ENCODE peak calls at places on chromosomes 16 and 17, in nine cellular contexts. One of them, this sample, is unnamed.

GRCh38 chr16:83615553-83615952 is 192.2 kb upstream of the HSBP1 start:
- DNase-seq in tibial artery: no peak
- DNase-seq in body of pancreas: no peak
- DNase-seq in heart right ventricle: no peak
- DNase-seq in ovary: no peak
- DNase-seq in endothelial cell: no peak
- DNase-seq in CD4-positive, alpha-beta T cell: no peak
- DNase-seq in brain microvascular endothelial cell: no peak
- DNase-seq in cardiac muscle cell: peak
- DNase-seq in this sample: no peak

GRCh38 chr17:17088104-17088485 is 45.8 kb downstream of the MPRIP start:
- DNase-seq in tibial artery: peak
- DNase-seq in body of pancreas: no peak
- DNase-seq in heart right ventricle: no peak
- DNase-seq in ovary: no peak
- DNase-seq in endothelial cell: no peak
- DNase-seq in CD4-positive, alpha-beta T cell: no peak
- DNase-seq in brain microvascular endothelial cell: no peak
- DNase-seq in cardiac muscle cell: no peak
- DNase-seq in this sample: no peak

GRCh38 chr16:65740716-65741115 is 618.9 kb upstream of the CDH11 start:
- DNase-seq in tibial artery: no peak
- DNase-seq in body of pancreas: no peak
- DNase-seq in heart right ventricle: no peak
- DNase-seq in ovary: no peak
- DNase-seq in endothelial cell: no peak
- DNase-seq in CD4-positive, alpha-beta T cell: no peak
- DNase-seq in brain microvascular endothelial cell: no peak
- DNase-seq in cardiac muscle cell: peak
- DNase-seq in this sample: no peak

GRCh38 chr16:87541004-87541881 is 48.4 kb upstream of the ZCCHC14 start:
- DNase-seq in tibial artery: peak
- DNase-seq in body of pancreas: no peak
- DNase-seq in heart right ventricle: peak
- DNase-seq in ovary: peak
- DNase-seq in endothelial cell: no peak
- DNase-seq in CD4-positive, alpha-beta T cell: no peak
- DNase-seq in brain microvascular endothelial cell: peak
- DNase-seq in cardiac muscle cell: peak
- DNase-seq in this sample: no peak

GRCh38 chr17:64084086-64084939 is 45.6 kb downstream of the ERN1 start:
- DNase-seq in tibial artery: no peak
- DNase-seq in body of pancreas: peak
- DNase-seq in heart right ventricle: no peak
- DNase-seq in ovary: no peak
- DNase-seq in endothelial cell: no peak
- DNase-seq in CD4-positive, alpha-beta T cell: no peak
- DNase-seq in brain microvascular endothelial cell: no peak
- DNase-seq in cardiac muscle cell: peak
- DNase-seq in this sample: no peak

GRCh38 chr17:40091691-40092397 is 8.5 kb downstream of the NR1D1 start:
- DNase-seq in tibial artery: peak
- DNase-seq in body of pancreas: peak
- DNase-seq in heart right ventricle: no peak
- DNase-seq in ovary: peak
- DNase-seq in endothelial cell: no peak
- DNase-seq in CD4-positive, alpha-beta T cell: no peak
- DNase-seq in brain microvascular endothelial cell: no peak
- DNase-seq in cardiac muscle cell: no peak
- DNase-seq in this sample: no peak

GRCh38 chr17:32283745-32284207 is 18.1 kb downstream of the RHBDL3 start:
- DNase-seq in tibial artery: no peak
- DNase-seq in body of pancreas: no peak
- DNase-seq in heart right ventricle: no peak
- DNase-seq in ovary: no peak
- DNase-seq in endothelial cell: no peak
- DNase-seq in CD4-positive, alpha-beta T cell: no peak
- DNase-seq in brain microvascular endothelial cell: peak
- DNase-seq in cardiac muscle cell: peak
- DNase-seq in this sample: no peak

GRCh38 chr16:82157836-82158235 is 12.2 kb downstream of the MPHOSPH6 start:
- DNase-seq in tibial artery: no peak
- DNase-seq in body of pancreas: no peak
- DNase-seq in heart right ventricle: no peak
- DNase-seq in ovary: no peak
- DNase-seq in endothelial cell: no peak
- DNase-seq in CD4-positive, alpha-beta T cell: no peak
- DNase-seq in brain microvascular endothelial cell: no peak
- DNase-seq in cardiac muscle cell: peak
- DNase-seq in this sample: no peak

GRCh38 chr17:9139695-9140094 is 118.4 kb downstream of the NTN1 start:
- DNase-seq in tibial artery: no peak
- DNase-seq in body of pancreas: no peak
- DNase-seq in heart right ventricle: no peak
- DNase-seq in ovary: no peak
- DNase-seq in endothelial cell: no peak
- DNase-seq in CD4-positive, alpha-beta T cell: no peak
- DNase-seq in brain microvascular endothelial cell: no peak
- DNase-seq in cardiac muscle cell: no peak
- DNase-seq in this sample: no peak

GRCh38 chr16:54630284-54630967 is 300.2 kb upstream of the IRX5 start:
- DNase-seq in tibial artery: no peak
- DNase-seq in body of pancreas: no peak
- DNase-seq in heart right ventricle: no peak
- DNase-seq in ovary: no peak
- DNase-seq in endothelial cell: no peak
- DNase-seq in CD4-positive, alpha-beta T cell: no peak
- DNase-seq in brain microvascular endothelial cell: peak
- DNase-seq in cardiac muscle cell: peak
- DNase-seq in this sample: no peak

GRCh38 chr16:23155445-23156049 is 6.3 kb upstream of the USP31 start:
- DNase-seq in tibial artery: no peak
- DNase-seq in body of pancreas: peak
- DNase-seq in heart right ventricle: no peak
- DNase-seq in ovary: no peak
- DNase-seq in endothelial cell: peak
- DNase-seq in CD4-positive, alpha-beta T cell: no peak
- DNase-seq in brain microvascular endothelial cell: no peak
- DNase-seq in cardiac muscle cell: peak
- DNase-seq in this sample: no peak
- TF ChIP-seq CTCF in tibial artery: no peak
- TF ChIP-seq CTCF in body of pancreas: no peak
- TF ChIP-seq CTCF in heart right ventricle: peak
- TF ChIP-seq CTCF in ovary: no peak
- TF ChIP-seq CTCF in endothelial cell: no peak
- TF ChIP-seq CTCF in CD4-positive, alpha-beta T cell: no peak
- TF ChIP-seq CTCF in brain microvascular endothelial cell: peak
- TF ChIP-seq CTCF in cardiac muscle cell: peak
- TF ChIP-seq CTCF in this sample: peak

GRCh38 chr16:56933266-56933619 is 1.3 kb downstream of the HERPUD1 start:
- DNase-seq in tibial artery: peak
- DNase-seq in body of pancreas: no peak
- DNase-seq in heart right ventricle: no peak
- DNase-seq in ovary: no peak
- DNase-seq in endothelial cell: no peak
- DNase-seq in CD4-positive, alpha-beta T cell: no peak
- DNase-seq in brain microvascular endothelial cell: no peak
- DNase-seq in cardiac muscle cell: no peak
- DNase-seq in this sample: no peak

GRCh38 chr16:56930516-56931252 is 1.3 kb upstream of the HERPUD1 start:
- DNase-seq in tibial artery: peak
- DNase-seq in body of pancreas: peak
- DNase-seq in heart right ventricle: no peak
- DNase-seq in ovary: no peak
- DNase-seq in endothelial cell: no peak
- DNase-seq in CD4-positive, alpha-beta T cell: no peak
- DNase-seq in brain microvascular endothelial cell: no peak
- DNase-seq in cardiac muscle cell: no peak
- DNase-seq in this sample: no peak

GRCh38 chr16:56931253-56931768 is 631 bp upstream of the HERPUD1 start:
- DNase-seq in tibial artery: no peak
- DNase-seq in body of pancreas: no peak
- DNase-seq in heart right ventricle: no peak
- DNase-seq in ovary: peak
- DNase-seq in endothelial cell: no peak
- DNase-seq in CD4-positive, alpha-beta T cell: no peak
- DNase-seq in brain microvascular endothelial cell: no peak
- DNase-seq in cardiac muscle cell: no peak
- DNase-seq in this sample: no peak

GRCh38 chr16:56932588-56933265 is 785 bp downstream of the HERPUD1 start:
- DNase-seq in tibial artery: peak
- DNase-seq in body of pancreas: peak
- DNase-seq in heart right ventricle: peak
- DNase-seq in ovary: peak
- DNase-seq in endothelial cell: peak
- DNase-seq in CD4-positive, alpha-beta T cell: peak
- DNase-seq in brain microvascular endothelial cell: peak
- DNase-seq in cardiac muscle cell: peak
- DNase-seq in this sample: no peak

DNA sequence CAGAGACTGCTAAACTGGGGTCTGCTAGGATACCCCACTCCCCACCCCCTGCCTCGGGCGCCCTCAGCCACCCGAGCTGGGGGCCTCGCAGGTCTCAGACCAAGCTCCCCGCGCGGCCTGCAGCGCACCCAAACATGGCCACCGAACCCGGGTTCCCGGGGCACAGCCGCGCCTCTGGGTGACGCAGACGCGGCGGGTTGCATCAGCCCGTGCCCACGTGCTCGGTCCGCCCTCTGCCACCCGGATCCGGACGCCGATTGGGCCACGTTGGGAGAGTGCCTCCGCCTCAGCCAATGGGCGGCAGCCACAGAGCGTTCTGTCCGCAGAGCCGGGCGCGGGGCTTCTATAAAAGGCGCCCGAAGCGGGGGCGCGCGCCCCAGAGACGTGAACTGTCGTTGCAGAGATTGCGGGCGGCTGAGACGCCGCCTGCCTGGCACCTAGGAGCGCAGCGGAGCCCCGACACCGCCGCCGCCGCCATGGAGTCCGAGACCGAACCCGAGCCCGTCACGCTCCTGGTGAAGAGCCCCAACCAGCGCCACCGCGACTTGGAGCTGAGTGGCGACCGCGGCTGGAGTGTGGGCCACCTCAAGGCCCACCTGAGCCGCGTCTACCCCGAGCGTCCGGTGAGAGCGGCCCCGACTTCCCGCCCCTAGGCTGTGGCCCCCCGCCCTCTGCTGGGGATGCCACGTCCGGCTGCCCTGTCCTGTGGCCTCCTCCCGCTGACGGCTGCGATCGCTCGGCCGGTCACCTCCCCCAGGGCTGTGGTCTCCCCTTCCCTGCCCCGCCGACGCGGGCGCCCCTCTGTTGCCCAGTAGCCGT is at the start of gene HERPUD1:
- DNase-seq in tibial artery: peak
- DNase-seq in body of pancreas: peak
- DNase-seq in heart right ventricle: peak
- DNase-seq in ovary: peak
- DNase-seq in endothelial cell: peak
- DNase-seq in CD4-positive, alpha-beta T cell: peak
- DNase-seq in brain microvascular endothelial cell: peak
- DNase-seq in cardiac muscle cell: peak
- DNase-seq in this sample: peak
- TF ChIP-seq CTCF in tibial artery: peak
- TF ChIP-seq CTCF in body of pancreas: no peak
- TF ChIP-seq CTCF in heart right ventricle: no peak
- TF ChIP-seq CTCF in ovary: no peak
- TF ChIP-seq CTCF in endothelial cell: peak
- TF ChIP-seq CTCF in CD4-positive, alpha-beta T cell: peak
- TF ChIP-seq CTCF in brain microvascular endothelial cell: no peak
- TF ChIP-seq CTCF in cardiac muscle cell: peak
- TF ChIP-seq CTCF in this sample: no peak

GRCh38 chr17:47287639-47288038 is 34.0 kb downstream of the ITGB3 start:
- DNase-seq in tibial artery: no peak
- DNase-seq in body of pancreas: no peak
- DNase-seq in heart right ventricle: no peak
- DNase-seq in ovary: no peak
- DNase-seq in endothelial cell: no peak
- DNase-seq in CD4-positive, alpha-beta T cell: no peak
- DNase-seq in brain microvascular endothelial cell: no peak
- DNase-seq in cardiac muscle cell: no peak
- DNase-seq in this sample: no peak

GRCh38 chr17:47286198-47286914 is 32.7 kb downstream of the ITGB3 start:
- DNase-seq in tibial artery: no peak
- DNase-seq in body of pancreas: no peak
- DNase-seq in heart right ventricle: no peak
- DNase-seq in ovary: no peak
- DNase-seq in endothelial cell: no peak
- DNase-seq in CD4-positive, alpha-beta T cell: no peak
- DNase-seq in brain microvascular endothelial cell: peak
- DNase-seq in cardiac muscle cell: no peak
- DNase-seq in this sample: peak

GRCh38 chr17:47285003-47285402 is 31.4 kb downstream of the ITGB3 start:
- DNase-seq in tibial artery: no peak
- DNase-seq in body of pancreas: no peak
- DNase-seq in heart right ventricle: no peak
- DNase-seq in ovary: no peak
- DNase-seq in endothelial cell: no peak
- DNase-seq in CD4-positive, alpha-beta T cell: no peak
- DNase-seq in brain microvascular endothelial cell: no peak
- DNase-seq in cardiac muscle cell: no peak
- DNase-seq in this sample: no peak

GRCh38 chr17:47288531-47289116 is 35.0 kb downstream of the ITGB3 start:
- DNase-seq in tibial artery: no peak
- DNase-seq in body of pancreas: no peak
- DNase-seq in heart right ventricle: no peak
- DNase-seq in ovary: no peak
- DNase-seq in endothelial cell: no peak
- DNase-seq in CD4-positive, alpha-beta T cell: no peak
- DNase-seq in brain microvascular endothelial cell: peak
- DNase-seq in cardiac muscle cell: peak
- DNase-seq in this sample: no peak

GRCh38 chr17:47287068-47287467 is 33.4 kb downstream of the ITGB3 start:
- DNase-seq in tibial artery: no peak
- DNase-seq in body of pancreas: no peak
- DNase-seq in heart right ventricle: no peak
- DNase-seq in ovary: no peak
- DNase-seq in endothelial cell: no peak
- DNase-seq in CD4-positive, alpha-beta T cell: no peak
- DNase-seq in brain microvascular endothelial cell: no peak
- DNase-seq in cardiac muscle cell: no peak
- DNase-seq in this sample: no peak
- TF ChIP-seq CTCF in tibial artery: no peak
- TF ChIP-seq CTCF in body of pancreas: no peak
- TF ChIP-seq CTCF in heart right ventricle: no peak
- TF ChIP-seq CTCF in ovary: no peak
- TF ChIP-seq CTCF in endothelial cell: no peak
- TF ChIP-seq CTCF in CD4-positive, alpha-beta T cell: no peak
- TF ChIP-seq CTCF in brain microvascular endothelial cell: no peak
- TF ChIP-seq CTCF in cardiac muscle cell: no peak
- TF ChIP-seq CTCF in this sample: peak

DNA sequence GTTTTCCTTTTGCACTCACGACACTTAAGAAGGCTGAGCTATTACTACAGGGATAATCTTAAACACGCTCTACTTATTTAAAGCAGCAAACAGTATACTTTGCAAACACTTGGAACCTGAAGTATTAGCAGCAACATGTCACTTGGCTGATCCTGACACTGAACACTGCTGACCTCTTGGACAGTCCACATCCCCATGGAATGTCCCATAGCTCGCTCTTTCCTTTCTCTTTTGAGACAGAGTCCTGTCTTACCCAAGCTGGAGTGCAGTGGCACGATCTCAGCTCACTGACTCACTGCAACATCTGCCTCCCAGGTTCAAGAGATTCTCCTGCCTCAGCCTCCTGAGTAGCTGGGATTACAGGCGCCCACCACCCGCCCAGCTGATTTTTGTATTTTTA is 26.4 kb downstream of the SMYD4 start:
- DNase-seq in tibial artery: no peak
- DNase-seq in body of pancreas: no peak
- DNase-seq in heart right ventricle: no peak
- DNase-seq in ovary: no peak
- DNase-seq in endothelial cell: no peak
- DNase-seq in CD4-positive, alpha-beta T cell: no peak
- DNase-seq in brain microvascular endothelial cell: no peak
- DNase-seq in cardiac muscle cell: no peak
- DNase-seq in this sample: no peak
- TF ChIP-seq CTCF in tibial artery: no peak
- TF ChIP-seq CTCF in body of pancreas: no peak
- TF ChIP-seq CTCF in heart right ventricle: no peak
- TF ChIP-seq CTCF in ovary: no peak
- TF ChIP-seq CTCF in endothelial cell: no peak
- TF ChIP-seq CTCF in CD4-positive, alpha-beta T cell: no peak
- TF ChIP-seq CTCF in brain microvascular endothelial cell: no peak
- TF ChIP-seq CTCF in cardiac muscle cell: no peak
- TF ChIP-seq CTCF in this sample: no peak

This sample was measured in GM12864.